ENCODE peak calls at places on chromosomes 1 and 21, in six cellular contexts. V, L, I, A, G and U are unnamed samples. For H3K36me3, the result is how much of the 10 kb centered on the place peaks cover.

GRCh38 chr1:147287133-147287865 is 44.8 kb downstream of the CHD1L start:
- DNase-seq in G (no peak), V (no peak), A (no peak), L (no peak), I (no peak), U (no peak)

GRCh38 chr21:16193758-16194606 is 464.2 kb downstream of the USP25 start:
- DNase-seq in L (peak), I (peak), V (peak), A (peak), G (peak), U (peak)

GRCh38 chr1:30284728-30285460 is 438.5 kb downstream of the MATN1 start:
- DNase-seq in A (no peak), G (no peak), V (no peak), L (no peak), I (no peak), U (no peak)

GRCh38 chr1:234000557-234001081 is 96.1 kb downstream of the SLC35F3 start:
- DNase-seq in A (no peak), V (no peak), G (no peak), L (no peak), I (no peak), U (no peak)

GRCh38 chr21:14383596-14384210 is 757 bp upstream of the HSPA13 start:
- DNase-seq in I (no peak), G (peak), A (no peak), L (no peak), V (peak), U (no peak)

GRCh38 chr1:163974120-163974519 is 584.9 kb upstream of the PBX1 start:
- DNase-seq in G (no peak), A (no peak), V (no peak), I (no peak), L (no peak), U (no peak)

GRCh38 chr1:67683736-67684525 is 1.1 kb upstream of the GADD45A start:
- DNase-seq in G (no peak), I (no peak), A (no peak), V (no peak), L (no peak), U (peak)

GRCh38 chr1:16351994-16352841 is at the start of gene FBXO42:
- DNase-seq in G (peak), I (peak), L (peak), V (peak), A (peak), U (peak)

GRCh38 chr1:198297281-198297680 is 140.5 kb downstream of the NEK7 start:
- DNase-seq in V (no peak), A (no peak), I (no peak), G (no peak), L (no peak), U (no peak)

GRCh38 chr1:228837817-228838716 is 102.8 kb downstream of the RHOU start:
- DNase-seq in L (peak), A (no peak), G (no peak), V (peak), I (peak), U (peak)

GRCh38 chr1:117403597-117403996 is 36.3 kb downstream of the MAN1A2 start:
- DNase-seq in V (no peak), L (no peak), G (no peak), A (no peak), I (no peak), U (no peak)

GRCh38 chr1:2213576-2214505 is 14.3 kb upstream of the SKI start:
- DNase-seq in L (no peak), G (no peak), V (peak), I (peak), A (no peak), U (peak)

GRCh38 chr1:54053745-54054437 is 483 bp downstream of the TCEANC2 start:
- DNase-seq in G (no peak), I (no peak), A (no peak), V (no peak), L (no peak), U (no peak)

GRCh38 chr1:67491280-67491679 is 61.1 kb upstream of the SERBP1 start:
- DNase-seq in A (no peak), L (no peak), V (no peak), G (no peak), I (no peak), U (no peak)

GRCh38 chr1:91278754-91279153 is 125.9 kb downstream of the HFM1 start:
- DNase-seq in G (no peak), L (no peak), V (no peak), I (no peak), A (no peak), U (no peak)

GRCh38 chr1:155893389-155894142 is 17.6 kb downstream of the RIT1 start:
- DNase-seq in I (no peak), G (no peak), A (no peak), L (no peak), V (no peak), U (no peak)

GRCh38 chr1:209546390-209547080 is 37.0 kb upstream of the CAMK1G start:
- DNase-seq in I (no peak), L (no peak), G (no peak), V (no peak), A (no peak), U (no peak)

GRCh38 chr1:53470155-53470554 is 11.0 kb downstream of the DMRTB1 start:
- DNase-seq in I (peak), L (peak), G (peak), V (peak), A (no peak), U (peak)

GRCh38 chr1:197362871-197363270 is 94.8 kb downstream of the CRB1 start:
- DNase-seq in I (no peak), G (no peak), A (no peak), V (no peak), L (no peak), U (no peak)

GRCh38 chr1:167784876-167785550 is 63.2 kb downstream of the MPZL1 start:
- DNase-seq in A (no peak), G (no peak), I (no peak), V (no peak), L (no peak), U (no peak)

GRCh38 chr1:47465605-47466004 is 27.8 kb downstream of the FOXD2 start:
- DNase-seq in G (no peak), I (no peak), V (no peak), L (peak), A (no peak), U (no peak)

GRCh38 chr1:116508984-116509980 is 61.5 kb downstream of the CD58 start:
- DNase-seq in V (no peak), G (no peak), A (no peak), I (no peak), L (no peak), U (no peak)

GRCh38 chr1:90850181-90850924 is 133.3 kb upstream of the BARHL2 start:
- DNase-seq in I (no peak), V (peak), G (no peak), A (no peak), L (peak), U (peak)

GRCh38 chr1:215192306-215192705 is 109.8 kb downstream of the KCNK2 start:
- DNase-seq in A (no peak), G (no peak), I (no peak), L (no peak), V (no peak), U (no peak)

GRCh38 chr1:9438431-9439073 is 100.7 kb upstream of the SLC25A33 start:
- DNase-seq in I (peak), G (no peak), A (peak), V (peak), L (peak), U (peak)

GRCh38 chr21:40254540-40255455 is 387.6 kb downstream of the PCP4 start:
- DNase-seq in V (no peak), G (no peak), A (no peak), L (no peak), I (no peak), U (no peak)

GRCh38 chr1:54355931-54356679 is 50.1 kb downstream of the SSBP3 start:
- DNase-seq in A (no peak), I (peak), G (no peak), V (no peak), L (peak), U (no peak)

GRCh38 chr1:150574260-150575071 is 4.9 kb downstream of the MCL1 start:
- DNase-seq in I (no peak), L (no peak), V (no peak), G (no peak), A (no peak), U (no peak)

GRCh38 chr1:204453141-204453772 is 41.3 kb downstream of the PIK3C2B start:
- DNase-seq in V (no peak), G (no peak), L (no peak), I (no peak), A (no peak), U (no peak)

GRCh38 chr1:110513511-110513910 is 5.5 kb downstream of the KCNA10 start:
- DNase-seq in I (no peak), V (no peak), L (no peak), A (no peak), G (peak), U (no peak)

GRCh38 chr21:35632711-35633110 is 427.6 kb downstream of the SETD4 start:
- DNase-seq in V (no peak), A (no peak), I (no peak), L (no peak), G (no peak), U (no peak)

GRCh38 chr1:21236178-21236577 is 54.1 kb downstream of the ECE1 start:
- DNase-seq in L (no peak), A (no peak), G (no peak), I (no peak), V (no peak), U (no peak)
- H3K36me3 ChIP-seq in L (under half), A (under half), G (under half), I (under half), V (under half), U (half or more)

GRCh38 chr1:42463906-42464305 is 820 bp downstream of the CCDC30 start:
- DNase-seq in V (no peak), G (no peak), L (no peak), I (no peak), A (no peak), U (no peak)

GRCh38 chr1:42466030-42466429 is 2.9 kb downstream of the CCDC30 start:
- DNase-seq in G (no peak), I (no peak), L (no peak), A (no peak), V (no peak), U (no peak)

GRCh38 chr1:42462828-42463763 is at the start of gene CCDC30:
- DNase-seq in A (peak), L (peak), G (peak), V (peak), I (peak), U (peak)
- TF ChIP-seq POLR2A in A (no peak), L (peak), G (no peak), V (no peak), I (no peak), U (peak)

GRCh38 chr1:19305880-19306279 is 6.1 kb downstream of the AKR7A2 start:
- DNase-seq in I (no peak), L (no peak), G (no peak), A (no peak), V (no peak), U (no peak)
- H3K36me3 ChIP-seq in I (under half), L (under half), G (under half), A (half or more), V (under half), U (under half)

DNA sequence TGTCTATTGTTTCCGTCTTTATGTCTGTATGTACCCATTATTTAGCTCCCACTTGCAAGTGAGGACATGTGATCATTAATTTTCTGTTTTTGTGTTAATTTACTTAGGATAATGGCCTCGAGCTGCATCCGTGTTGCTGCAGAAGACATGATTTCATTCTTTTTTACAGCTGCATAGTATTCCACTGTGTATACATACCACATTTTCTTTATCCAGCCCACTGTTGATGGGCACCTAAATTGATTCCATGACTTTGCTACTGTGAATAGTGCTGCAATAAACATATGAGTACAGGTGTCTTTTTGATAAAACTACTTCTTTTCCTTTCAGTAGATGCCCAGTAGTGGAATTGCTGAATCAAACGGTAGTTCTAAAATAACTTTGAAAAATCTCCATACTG is 12.7 kb upstream of the SLAMF1 start:
- DNase-seq in A (no peak), V (no peak), L (no peak), G (no peak), I (no peak), U (no peak)
- TF ChIP-seq POLR2A in A (no peak), V (no peak), L (no peak), G (no peak), I (no peak), U (no peak)

GRCh38 chr21:17793675-17794123 is 25.5 kb downstream of the C21orf91 start:
- DNase-seq in A (no peak), I (no peak), G (no peak), V (no peak), L (no peak), U (no peak)
- H3K36me3 ChIP-seq in A (under half), I (under half), G (under half), V (under half), L (under half), U (under half)

DNA sequence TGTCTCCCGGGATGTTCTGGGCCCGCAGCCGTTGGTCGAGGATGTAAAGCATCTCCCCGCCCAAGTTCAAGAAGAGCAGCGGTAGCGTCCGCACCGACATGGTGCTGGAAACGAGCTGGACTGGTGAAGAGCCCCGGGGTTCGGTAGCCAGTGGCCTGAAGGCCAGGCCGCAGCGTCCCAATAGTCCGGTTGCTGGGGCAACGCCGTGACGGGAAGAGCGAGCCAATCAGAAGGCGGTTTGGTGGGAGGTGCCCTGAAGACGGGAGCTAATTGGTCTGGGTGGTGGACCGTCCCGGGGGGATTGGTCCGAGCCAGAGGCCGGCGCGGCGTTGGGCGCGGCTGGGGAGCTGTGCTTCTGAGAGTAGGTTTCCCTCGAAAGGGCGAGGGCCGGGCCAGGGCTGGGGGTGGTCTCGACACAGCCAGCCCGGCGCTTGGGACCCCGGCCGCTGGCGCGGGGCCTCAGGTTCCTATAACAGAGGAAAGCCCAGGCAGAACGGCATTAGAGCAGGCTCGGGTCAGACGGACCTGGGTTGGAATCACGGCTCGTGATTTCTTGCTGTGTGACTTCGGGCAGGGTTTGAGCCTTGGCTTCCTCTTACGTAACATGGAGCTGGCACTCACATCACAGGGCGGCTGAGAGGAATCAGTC is at the start of gene OSCP1:
- DNase-seq in G (peak), L (peak), A (peak), V (peak), I (peak), U (peak)
- TF ChIP-seq POLR2A in G (peak), L (peak), A (peak), V (peak), I (peak), U (peak)

DNA sequence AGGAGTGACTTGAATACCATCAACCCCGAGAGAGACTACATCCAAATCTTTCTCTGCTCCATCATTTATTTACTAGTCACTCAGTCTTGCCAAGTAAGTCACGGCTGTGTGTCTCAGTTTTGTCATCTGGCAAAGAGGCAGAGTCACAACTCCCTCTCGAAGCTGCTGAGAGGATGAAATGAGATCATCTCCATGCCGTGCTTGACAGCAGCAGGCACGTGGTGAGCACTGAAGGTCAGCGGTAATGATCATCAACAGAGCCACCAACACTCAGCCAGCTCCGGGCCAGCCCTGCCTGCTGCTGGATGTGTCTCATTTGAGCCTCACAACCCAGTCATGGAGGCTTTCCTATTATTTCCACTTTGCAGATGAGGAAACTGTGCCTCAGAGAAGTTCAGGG is 19.8 kb downstream of the ALDH4A1 start:
- DNase-seq in G (no peak), I (no peak), A (peak), V (peak), L (no peak), U (no peak)
- H3K36me3 ChIP-seq in G (under half), I (under half), A (under half), V (under half), L (under half), U (under half)

GRCh38 chr21:20010691-20011200 is 987.5 kb upstream of the NCAM2 start:
- DNase-seq in I (no peak), V (no peak), A (no peak), G (no peak), L (no peak), U (peak)

GRCh38 chr21:20016431-20017005 is 981.7 kb upstream of the NCAM2 start:
- DNase-seq in G (peak), A (no peak), V (no peak), L (no peak), I (no peak), U (no peak)

DNA sequence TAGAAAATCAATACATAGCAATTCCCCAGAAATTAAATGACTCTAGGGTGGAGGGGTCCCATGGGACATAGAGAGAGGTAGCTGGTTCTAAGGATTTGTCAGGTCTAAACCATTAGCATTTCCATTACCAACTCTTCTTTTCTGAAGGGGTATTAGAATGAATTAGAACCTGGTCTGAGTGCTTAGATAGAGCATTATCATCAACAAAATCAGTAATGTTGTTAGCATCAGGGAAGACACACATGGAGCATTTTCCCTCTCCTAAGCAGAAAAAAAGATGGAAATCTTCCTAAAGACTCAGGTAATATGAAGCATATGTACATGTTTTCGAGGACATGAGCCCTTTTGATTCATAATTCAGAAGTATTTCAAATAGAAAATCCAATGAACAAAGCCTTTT is 984.4 kb upstream of the NCAM2 start:
- DNase-seq in I (no peak), V (no peak), A (no peak), L (no peak), G (no peak), U (no peak)
- TF ChIP-seq POLR2A in I (no peak), V (no peak), A (no peak), L (no peak), G (no peak), U (no peak)

GRCh38 chr1:232163533-232163932 is 466.4 kb downstream of the SIPA1L2 start:
- DNase-seq in V (no peak), A (no peak), I (no peak), L (no peak), G (no peak), U (no peak)
- H3K36me3 ChIP-seq in V (under half), A (under half), I (under half), L (under half), G (under half), U (under half)

GRCh38 chr1:24154215-24154614 is 11.3 kb upstream of the IL22RA1 start:
- DNase-seq in V (no peak), A (no peak), L (no peak), G (no peak), I (no peak), U (no peak)
- TF ChIP-seq POLR2A in V (no peak), A (no peak), L (no peak), G (no peak), I (no peak), U (no peak)